ENCODE peak calls at places on chromosomes 5 and 9, in six cellular contexts. One of them, this sample, is unnamed.

GRCh38 chr5:177362871-177363507 is 5.3 kb downstream of the RGS14 start:
- DNase-seq in stimulated activated CD8-positive, alpha-beta memory T cell treated with anti-CD3 and anti-CD28 coated beads, Interleukin-12 subunit alpha, Interleukin-12 subunit beta, amount 100 ng/mL, for 1 hour: no peak
- DNase-seq in stromal cell of bone marrow: no peak
- DNase-seq in AG08395: peak; percentile 72
- DNase-seq in RPMI7951: peak; percentile 40
- DNase-seq in chondrocyte: no peak
- DNase-seq in this sample: peak; percentile 60

GRCh38 chr9:92426501-92426900 is 2.2 kb upstream of the OMD start:
- DNase-seq in stimulated activated CD8-positive, alpha-beta memory T cell treated with anti-CD3 and anti-CD28 coated beads, Interleukin-12 subunit alpha, Interleukin-12 subunit beta, amount 100 ng/mL, for 1 hour: no peak
- DNase-seq in stromal cell of bone marrow: no peak
- DNase-seq in AG08395: no peak
- DNase-seq in RPMI7951: no peak
- DNase-seq in chondrocyte: no peak
- DNase-seq in this sample: no peak

GRCh38 chr5:51347704-51348103 is 35.5 kb upstream of the ISL1 start:
- DNase-seq in stimulated activated CD8-positive, alpha-beta memory T cell treated with anti-CD3 and anti-CD28 coated beads, Interleukin-12 subunit alpha, Interleukin-12 subunit beta, amount 100 ng/mL, for 1 hour: no peak
- DNase-seq in stromal cell of bone marrow: no peak
- DNase-seq in AG08395: no peak
- DNase-seq in RPMI7951: no peak
- DNase-seq in chondrocyte: no peak
- DNase-seq in this sample: no peak

GRCh38 chr5:126656397-126657007 is 55.8 kb downstream of the PHAX start:
- DNase-seq in stimulated activated CD8-positive, alpha-beta memory T cell treated with anti-CD3 and anti-CD28 coated beads, Interleukin-12 subunit alpha, Interleukin-12 subunit beta, amount 100 ng/mL, for 1 hour: no peak
- DNase-seq in stromal cell of bone marrow: peak; percentile 30
- DNase-seq in AG08395: peak; percentile 58
- DNase-seq in RPMI7951: peak; percentile 40
- DNase-seq in chondrocyte: no peak
- DNase-seq in this sample: peak; percentile 49

GRCh38 chr9:89405832-89406231 is 87.5 kb downstream of the SECISBP2 start:
- DNase-seq in stimulated activated CD8-positive, alpha-beta memory T cell treated with anti-CD3 and anti-CD28 coated beads, Interleukin-12 subunit alpha, Interleukin-12 subunit beta, amount 100 ng/mL, for 1 hour: no peak
- DNase-seq in stromal cell of bone marrow: no peak
- DNase-seq in AG08395: no peak
- DNase-seq in RPMI7951: no peak
- DNase-seq in chondrocyte: no peak
- DNase-seq in this sample: no peak

GRCh38 chr9:93859431-93860215 is 95.5 kb downstream of the BARX1 start:
- DNase-seq in stimulated activated CD8-positive, alpha-beta memory T cell treated with anti-CD3 and anti-CD28 coated beads, Interleukin-12 subunit alpha, Interleukin-12 subunit beta, amount 100 ng/mL, for 1 hour: no peak
- DNase-seq in stromal cell of bone marrow: no peak
- DNase-seq in AG08395: no peak
- DNase-seq in RPMI7951: no peak
- DNase-seq in chondrocyte: no peak
- DNase-seq in this sample: no peak

GRCh38 chr9:3455088-3455487 is 70.7 kb downstream of the RFX3 start:
- DNase-seq in stimulated activated CD8-positive, alpha-beta memory T cell treated with anti-CD3 and anti-CD28 coated beads, Interleukin-12 subunit alpha, Interleukin-12 subunit beta, amount 100 ng/mL, for 1 hour: no peak
- DNase-seq in stromal cell of bone marrow: no peak
- DNase-seq in AG08395: no peak
- DNase-seq in RPMI7951: no peak
- DNase-seq in chondrocyte: no peak
- DNase-seq in this sample: no peak

GRCh38 chr9:21856301-21857094 is 54.1 kb downstream of the MTAP start:
- DNase-seq in stimulated activated CD8-positive, alpha-beta memory T cell treated with anti-CD3 and anti-CD28 coated beads, Interleukin-12 subunit alpha, Interleukin-12 subunit beta, amount 100 ng/mL, for 1 hour: no peak
- DNase-seq in stromal cell of bone marrow: no peak
- DNase-seq in AG08395: peak; percentile 59
- DNase-seq in RPMI7951: peak; percentile 71
- DNase-seq in chondrocyte: no peak
- DNase-seq in this sample: no peak

GRCh38 chr5:58972301-58972700 is 389.4 kb downstream of the RAB3C start:
- DNase-seq in stimulated activated CD8-positive, alpha-beta memory T cell treated with anti-CD3 and anti-CD28 coated beads, Interleukin-12 subunit alpha, Interleukin-12 subunit beta, amount 100 ng/mL, for 1 hour: no peak
- DNase-seq in stromal cell of bone marrow: peak; percentile 41
- DNase-seq in AG08395: peak; percentile 15
- DNase-seq in RPMI7951: peak; percentile 26
- DNase-seq in chondrocyte: no peak
- DNase-seq in this sample: peak; percentile 4

GRCh38 chr5:158590936-158591863 is 508.5 kb downstream of the EBF1 start:
- DNase-seq in stimulated activated CD8-positive, alpha-beta memory T cell treated with anti-CD3 and anti-CD28 coated beads, Interleukin-12 subunit alpha, Interleukin-12 subunit beta, amount 100 ng/mL, for 1 hour: no peak
- DNase-seq in stromal cell of bone marrow: no peak
- DNase-seq in AG08395: peak; percentile 21
- DNase-seq in RPMI7951: peak; percentile 9
- DNase-seq in chondrocyte: no peak
- DNase-seq in this sample: peak; percentile 67

GRCh38 chr5:95532415-95532814 is 22.4 kb downstream of the SKIC3 start:
- DNase-seq in stimulated activated CD8-positive, alpha-beta memory T cell treated with anti-CD3 and anti-CD28 coated beads, Interleukin-12 subunit alpha, Interleukin-12 subunit beta, amount 100 ng/mL, for 1 hour: no peak
- DNase-seq in stromal cell of bone marrow: no peak
- DNase-seq in AG08395: no peak
- DNase-seq in RPMI7951: no peak
- DNase-seq in chondrocyte: no peak
- DNase-seq in this sample: no peak

GRCh38 chr9:116155700-116156045 is 2.1 kb downstream of the PAPPA start:
- DNase-seq in stimulated activated CD8-positive, alpha-beta memory T cell treated with anti-CD3 and anti-CD28 coated beads, Interleukin-12 subunit alpha, Interleukin-12 subunit beta, amount 100 ng/mL, for 1 hour: no peak
- DNase-seq in stromal cell of bone marrow: no peak
- DNase-seq in AG08395: no peak
- DNase-seq in RPMI7951: no peak
- DNase-seq in chondrocyte: no peak
- DNase-seq in this sample: peak; percentile 70

GRCh38 chr5:171311698-171312083 is 2.6 kb downstream of the TLX3 start:
- DNase-seq in stimulated activated CD8-positive, alpha-beta memory T cell treated with anti-CD3 and anti-CD28 coated beads, Interleukin-12 subunit alpha, Interleukin-12 subunit beta, amount 100 ng/mL, for 1 hour: no peak
- DNase-seq in stromal cell of bone marrow: no peak
- DNase-seq in AG08395: no peak
- DNase-seq in RPMI7951: no peak
- DNase-seq in chondrocyte: no peak
- DNase-seq in this sample: no peak

GRCh38 chr9:98665511-98665910 is 43.2 kb downstream of the GABBR2 start:
- DNase-seq in stimulated activated CD8-positive, alpha-beta memory T cell treated with anti-CD3 and anti-CD28 coated beads, Interleukin-12 subunit alpha, Interleukin-12 subunit beta, amount 100 ng/mL, for 1 hour: no peak
- DNase-seq in stromal cell of bone marrow: no peak
- DNase-seq in AG08395: no peak
- DNase-seq in RPMI7951: no peak
- DNase-seq in chondrocyte: no peak
- DNase-seq in this sample: no peak

GRCh38 chr5:169757016-169757415 is 119.9 kb downstream of the DOCK2 start:
- DNase-seq in stimulated activated CD8-positive, alpha-beta memory T cell treated with anti-CD3 and anti-CD28 coated beads, Interleukin-12 subunit alpha, Interleukin-12 subunit beta, amount 100 ng/mL, for 1 hour: no peak
- DNase-seq in stromal cell of bone marrow: no peak
- DNase-seq in AG08395: peak; percentile 45
- DNase-seq in RPMI7951: no peak
- DNase-seq in chondrocyte: no peak
- DNase-seq in this sample: peak; percentile 71

GRCh38 chr9:96399335-96399633 is 15.8 kb upstream of the SLC35D2 start:
- DNase-seq in stimulated activated CD8-positive, alpha-beta memory T cell treated with anti-CD3 and anti-CD28 coated beads, Interleukin-12 subunit alpha, Interleukin-12 subunit beta, amount 100 ng/mL, for 1 hour: no peak
- DNase-seq in stromal cell of bone marrow: no peak
- DNase-seq in AG08395: no peak
- DNase-seq in RPMI7951: no peak
- DNase-seq in chondrocyte: no peak
- DNase-seq in this sample: no peak

GRCh38 chr9:113319054-113319453 is 15.9 kb upstream of the RNF183 start:
- DNase-seq in stimulated activated CD8-positive, alpha-beta memory T cell treated with anti-CD3 and anti-CD28 coated beads, Interleukin-12 subunit alpha, Interleukin-12 subunit beta, amount 100 ng/mL, for 1 hour: no peak
- DNase-seq in stromal cell of bone marrow: no peak
- DNase-seq in AG08395: no peak
- DNase-seq in RPMI7951: no peak
- DNase-seq in chondrocyte: no peak
- DNase-seq in this sample: no peak

GRCh38 chr9:87963770-87964169 is 10.6 kb downstream of the CDK20 start:
- DNase-seq in stimulated activated CD8-positive, alpha-beta memory T cell treated with anti-CD3 and anti-CD28 coated beads, Interleukin-12 subunit alpha, Interleukin-12 subunit beta, amount 100 ng/mL, for 1 hour: no peak
- DNase-seq in stromal cell of bone marrow: no peak
- DNase-seq in AG08395: no peak
- DNase-seq in RPMI7951: no peak
- DNase-seq in chondrocyte: no peak
- DNase-seq in this sample: no peak

GRCh38 chr9:99948896-99949295 is 42.4 kb downstream of the STX17 start:
- DNase-seq in stimulated activated CD8-positive, alpha-beta memory T cell treated with anti-CD3 and anti-CD28 coated beads, Interleukin-12 subunit alpha, Interleukin-12 subunit beta, amount 100 ng/mL, for 1 hour: no peak
- DNase-seq in stromal cell of bone marrow: peak; percentile 29
- DNase-seq in AG08395: no peak
- DNase-seq in RPMI7951: no peak
- DNase-seq in chondrocyte: no peak
- DNase-seq in this sample: peak; percentile 6

GRCh38 chr5:149063017-149063687 is at the start of gene SH3TC2:
- DNase-seq in stimulated activated CD8-positive, alpha-beta memory T cell treated with anti-CD3 and anti-CD28 coated beads, Interleukin-12 subunit alpha, Interleukin-12 subunit beta, amount 100 ng/mL, for 1 hour: no peak
- DNase-seq in stromal cell of bone marrow: no peak
- DNase-seq in AG08395: peak; percentile 82
- DNase-seq in RPMI7951: peak; percentile 91
- DNase-seq in chondrocyte: no peak
- DNase-seq in this sample: peak; percentile 87

GRCh38 chr9:88007291-88007650 is 32.9 kb upstream of the CDK20 start:
- DNase-seq in stimulated activated CD8-positive, alpha-beta memory T cell treated with anti-CD3 and anti-CD28 coated beads, Interleukin-12 subunit alpha, Interleukin-12 subunit beta, amount 100 ng/mL, for 1 hour: no peak
- DNase-seq in stromal cell of bone marrow: no peak
- DNase-seq in AG08395: no peak
- DNase-seq in RPMI7951: no peak
- DNase-seq in chondrocyte: no peak
- DNase-seq in this sample: no peak

GRCh38 chr5:1883120-1883924 is 597 bp upstream of the IRX4 start:
- DNase-seq in stimulated activated CD8-positive, alpha-beta memory T cell treated with anti-CD3 and anti-CD28 coated beads, Interleukin-12 subunit alpha, Interleukin-12 subunit beta, amount 100 ng/mL, for 1 hour: no peak
- DNase-seq in stromal cell of bone marrow: no peak
- DNase-seq in AG08395: no peak
- DNase-seq in RPMI7951: no peak
- DNase-seq in chondrocyte: peak; percentile 81
- DNase-seq in this sample: no peak

GRCh38 chr5:119356384-119357188 is 767 bp downstream of the TNFAIP8 start:
- DNase-seq in stimulated activated CD8-positive, alpha-beta memory T cell treated with anti-CD3 and anti-CD28 coated beads, Interleukin-12 subunit alpha, Interleukin-12 subunit beta, amount 100 ng/mL, for 1 hour: no peak
- DNase-seq in stromal cell of bone marrow: no peak
- DNase-seq in AG08395: no peak
- DNase-seq in RPMI7951: peak; percentile 28
- DNase-seq in chondrocyte: no peak
- DNase-seq in this sample: peak; percentile 13

GRCh38 chr5:18202147-18202546 is 567.9 kb downstream of the TAF11L14 start:
- DNase-seq in stimulated activated CD8-positive, alpha-beta memory T cell treated with anti-CD3 and anti-CD28 coated beads, Interleukin-12 subunit alpha, Interleukin-12 subunit beta, amount 100 ng/mL, for 1 hour: no peak
- DNase-seq in stromal cell of bone marrow: no peak
- DNase-seq in AG08395: no peak
- DNase-seq in RPMI7951: no peak
- DNase-seq in chondrocyte: no peak
- DNase-seq in this sample: no peak

GRCh38 chr5:175842947-175843793 is 28.2 kb upstream of the CPLX2 start:
- DNase-seq in stimulated activated CD8-positive, alpha-beta memory T cell treated with anti-CD3 and anti-CD28 coated beads, Interleukin-12 subunit alpha, Interleukin-12 subunit beta, amount 100 ng/mL, for 1 hour: no peak
- DNase-seq in stromal cell of bone marrow: peak; percentile 56
- DNase-seq in AG08395: peak; percentile 88
- DNase-seq in RPMI7951: peak; percentile 79
- DNase-seq in chondrocyte: no peak
- DNase-seq in this sample: peak; percentile 86

GRCh38 chr9:137778914-137779313 is 98.7 kb upstream of the CACNA1B start:
- DNase-seq in stimulated activated CD8-positive, alpha-beta memory T cell treated with anti-CD3 and anti-CD28 coated beads, Interleukin-12 subunit alpha, Interleukin-12 subunit beta, amount 100 ng/mL, for 1 hour: no peak
- DNase-seq in stromal cell of bone marrow: no peak
- DNase-seq in AG08395: no peak
- DNase-seq in RPMI7951: no peak
- DNase-seq in chondrocyte: peak; percentile 71
- DNase-seq in this sample: no peak